ENCODE peak calls at places on chromosomes 6 and 20, in five cellular contexts. M, X, D, B and W are unnamed samples.
A peak's percentile ranks its signal among the peaks of the same experiment; 100 is the strongest.

GRCh38 chr6:107340881-107341280 is 118.5 kb downstream of the PDSS2 start:
- DNase-seq in M (no peak), X (no peak), D (no peak), B (no peak), W (no peak)

GRCh38 chr6:82259389-82259788 is 11.8 kb upstream of the IBTK start:
- DNase-seq in M (no peak), X (no peak), D (no peak), B (no peak), W (no peak)

GRCh38 chr6:14396826-14397517 is 279.4 kb downstream of the CD83 start:
- DNase-seq in M (no peak), X (no peak), D (no peak), B (no peak), W (no peak)

GRCh38 chr6:93419304-93420162 is at the start of gene EPHA7:
- DNase-seq in M (peak; percentile 85), X (no peak), D (peak; percentile 98), B (peak; percentile 95), W (peak; percentile 92)

GRCh38 chr6:85353012-85353411 is 96.9 kb upstream of the NT5E start:
- DNase-seq in M (no peak), X (no peak), D (no peak), B (no peak), W (no peak)

GRCh38 chr6:38349795-38350194 is 289.9 kb downstream of the BTBD9 start:
- DNase-seq in M (no peak), X (no peak), D (no peak), B (no peak), W (no peak)

GRCh38 chr20:10982692-10983091 is 308.9 kb upstream of the JAG1 start:
- DNase-seq in M (peak; percentile 52), X (no peak), D (peak; percentile 30), B (no peak), W (peak; percentile 72)

GRCh38 chr6:35945650-35946025 is 24.7 kb upstream of the SRPK1 start:
- DNase-seq in M (no peak), X (no peak), D (no peak), B (no peak), W (no peak)

GRCh38 chr20:45704969-45705637 is at the start of gene WFDC10B:
- DNase-seq in M (no peak), X (no peak), D (no peak), B (no peak), W (no peak)

GRCh38 chr6:91097316-91097878 is 510.5 kb upstream of the MAP3K7 start:
- DNase-seq in M (no peak), X (no peak), D (peak; percentile 71), B (peak; percentile 21), W (peak; percentile 56)

GRCh38 chr6:123546537-123546936 is 90.2 kb downstream of the TRDN start:
- DNase-seq in M (no peak), X (no peak), D (no peak), B (no peak), W (no peak)

GRCh38 chr20:58173930-58174707 is 54.3 kb downstream of the ANKRD60 start:
- DNase-seq in M (no peak), X (no peak), D (peak; percentile 46), B (no peak), W (no peak)

GRCh38 chr6:168045706-168046620 is 33.0 kb downstream of the FRMD1 start:
- DNase-seq in M (no peak), X (no peak), D (no peak), B (no peak), W (no peak)

GRCh38 chr6:142644866-142645265 is 300.1 kb downstream of the HIVEP2 start:
- DNase-seq in M (no peak), X (no peak), D (no peak), B (no peak), W (no peak)

GRCh38 chr6:227074-227782 is 65.1 kb upstream of the DUSP22 start:
- DNase-seq in M (no peak), X (peak; percentile 95), D (no peak), B (no peak), W (no peak)

GRCh38 chr20:9375221-9375681 is 139.1 kb upstream of the LAMP5 start:
- DNase-seq in M (no peak), X (no peak), D (no peak), B (no peak), W (no peak)
- H3K27ac ChIP-seq in M (no peak overlapping the region), X (no peak overlapping the region), D (no peak overlapping the region), B (no peak overlapping the region), W (peak overlapping the region; percentile 29)

GRCh38 chr6:70337379-70338073 is 34.6 kb upstream of the COL9A1 start:
- DNase-seq in M (no peak), X (no peak), D (no peak), B (no peak), W (no peak)
- H3K27ac ChIP-seq in M (no peak overlapping the region), X (no peak overlapping the region), D (no peak overlapping the region), B (no peak overlapping the region), W (no peak overlapping the region)

DNA sequence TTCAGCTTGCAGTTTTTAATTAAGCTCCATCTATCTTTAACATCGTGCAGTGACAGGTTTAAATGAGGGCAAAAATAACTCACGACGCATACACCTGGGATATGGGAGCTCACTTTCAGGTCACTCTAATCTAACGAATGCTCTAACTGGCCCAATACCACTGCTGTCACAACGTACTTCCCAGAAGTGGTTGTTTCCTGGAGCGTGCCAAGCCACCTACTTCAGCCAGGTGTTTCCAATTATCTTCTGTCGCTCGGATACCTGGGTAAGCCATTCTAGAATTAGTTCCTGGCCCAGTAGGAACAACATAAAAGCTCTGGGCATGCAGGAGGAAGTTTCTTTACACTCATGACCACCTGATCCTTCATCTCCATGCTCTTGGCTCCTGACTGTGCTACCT is 147.4 kb downstream of the FOXC1 start:
- DNase-seq in M (no peak), X (no peak), D (no peak), B (no peak), W (no peak)
- H3K27ac ChIP-seq in M (no peak overlapping the region), X (no peak overlapping the region), D (no peak overlapping the region), B (no peak overlapping the region), W (peak overlapping the region; percentile 49)

DNA sequence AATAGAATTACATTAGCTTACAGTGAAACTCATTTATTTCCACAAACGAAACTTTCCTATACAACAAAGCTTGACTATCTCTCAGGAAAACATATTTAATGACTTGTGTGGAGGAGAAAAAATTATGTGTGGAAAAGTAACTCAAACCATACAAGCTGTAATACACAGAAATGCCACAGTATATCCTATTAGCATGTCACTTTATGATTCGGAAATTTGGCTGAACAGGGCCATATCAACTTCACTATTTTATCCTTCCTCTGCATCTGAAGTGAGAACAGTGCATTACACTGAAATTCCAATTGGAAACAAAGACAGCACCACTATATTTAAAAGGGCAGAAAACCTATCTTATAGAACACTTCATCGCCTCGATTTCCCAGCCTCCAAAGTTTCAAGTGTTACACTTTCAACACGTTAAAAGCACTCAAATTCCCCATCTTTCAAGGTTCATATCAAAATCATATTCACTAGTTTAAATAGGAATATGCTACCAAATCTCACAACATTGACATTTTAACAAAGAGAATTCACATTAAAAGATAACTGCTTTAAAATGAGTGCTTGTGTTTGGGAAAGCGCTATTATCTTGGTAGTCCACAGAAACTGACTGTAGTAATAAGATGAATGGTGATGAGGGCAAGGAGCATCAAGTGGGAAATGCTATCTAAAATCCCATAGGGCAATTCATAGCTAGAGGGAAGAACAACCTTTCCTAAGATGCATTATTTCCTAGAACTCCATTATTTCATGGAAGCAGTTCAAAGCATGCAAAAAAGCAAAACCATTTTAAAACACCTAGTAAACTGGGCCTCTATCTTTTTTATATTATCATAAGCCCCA is 1.8 kb downstream of the REV3L start:
- DNase-seq in M (no peak), X (no peak), D (no peak), B (no peak), W (no peak)
- H3K27ac ChIP-seq in M (peak overlapping the region; percentile 99), X (peak overlapping the region; percentile 98), D (peak overlapping the region; percentile 99), B (peak overlapping the region; percentile 97), W (peak overlapping the region; percentile 100)

DNA sequence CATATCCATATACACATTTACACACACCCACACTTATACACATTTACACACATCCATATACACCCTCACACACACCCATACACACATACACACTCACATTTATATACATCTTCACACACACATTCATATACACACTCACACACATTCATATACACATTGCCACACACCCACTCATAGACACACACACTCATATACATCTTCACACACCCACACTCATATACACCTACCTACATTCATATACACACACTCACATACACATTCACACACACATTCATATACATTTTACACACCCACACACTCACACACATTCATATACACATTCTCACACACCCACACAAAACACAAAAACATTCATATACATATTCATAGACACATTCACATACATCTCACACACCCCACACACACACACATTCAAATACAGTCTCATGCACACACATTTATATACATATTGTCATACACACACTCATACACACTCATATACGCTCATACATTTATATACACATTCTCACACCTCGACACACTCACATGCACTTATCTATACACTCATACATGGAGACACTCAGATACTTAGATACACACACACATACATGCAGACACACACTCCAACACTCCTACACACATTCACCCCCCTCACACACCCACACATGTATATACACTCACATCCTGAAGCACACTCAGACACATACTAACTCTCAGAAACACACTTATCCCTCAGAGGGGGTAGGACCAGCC is 82.1 kb downstream of the MRPL14 start:
- DNase-seq in M (no peak), X (no peak), D (no peak), B (no peak), W (no peak)
- H3K27ac ChIP-seq in M (no peak overlapping the region), X (no peak overlapping the region), D (no peak overlapping the region), B (no peak overlapping the region), W (peak overlapping the region; percentile 52)